ENCODE peak calls at places on chromosomes 3 and 15, in seven cellular contexts. One of them, this sample, is unnamed.
A peak's percentile ranks its signal among the peaks of the same experiment; 100 is the strongest.

GRCh38 chr3:152707314-152707713 is 127.6 kb upstream of the P2RY1 start:
- DNase-seq in K562: no peak
- DNase-seq in right lobe of liver: no peak
- DNase-seq in endothelial cell of umbilical vein: no peak
- DNase-seq in H1: no peak
- DNase-seq in lower lobe of right lung: no peak
- DNase-seq in tibial artery: no peak
- DNase-seq in this sample: no peak

GRCh38 chr15:71789616-71790015 is 20.7 kb upstream of the NR2E3 start:
- DNase-seq in endothelial cell of umbilical vein: no peak
- DNase-seq in K562: no peak
- DNase-seq in lower lobe of right lung: no peak
- DNase-seq in right lobe of liver: no peak
- DNase-seq in tibial artery: no peak
- DNase-seq in H1: no peak
- DNase-seq in this sample: no peak

GRCh38 chr3:61783993-61784718 is 222.8 kb downstream of the PTPRG start:
- DNase-seq in tibial artery: no peak
- DNase-seq in endothelial cell of umbilical vein: no peak
- DNase-seq in H1: no peak
- DNase-seq in lower lobe of right lung: no peak
- DNase-seq in K562: no peak
- DNase-seq in right lobe of liver: no peak
- DNase-seq in this sample: no peak

GRCh38 chr15:100879461-100880138 is at the start of gene ALDH1A3:
- DNase-seq in lower lobe of right lung: no peak
- DNase-seq in H1: no peak
- DNase-seq in tibial artery: no peak
- DNase-seq in K562: no peak
- DNase-seq in right lobe of liver: no peak
- DNase-seq in endothelial cell of umbilical vein: no peak
- DNase-seq in this sample: peak; percentile 57

GRCh38 chr15:91921188-91921820 is 67.8 kb downstream of the SLCO3A1 start:
- DNase-seq in tibial artery: no peak
- DNase-seq in H1: no peak
- DNase-seq in lower lobe of right lung: no peak
- DNase-seq in right lobe of liver: no peak
- DNase-seq in K562: no peak
- DNase-seq in endothelial cell of umbilical vein: no peak
- DNase-seq in this sample: no peak

GRCh38 chr3:5787863-5788488 is 600.5 kb downstream of the EDEM1 start:
- DNase-seq in H1: no peak
- DNase-seq in K562: no peak
- DNase-seq in endothelial cell of umbilical vein: no peak
- DNase-seq in lower lobe of right lung: no peak
- DNase-seq in right lobe of liver: no peak
- DNase-seq in tibial artery: peak; percentile 57
- DNase-seq in this sample: no peak

GRCh38 chr3:42340466-42340865 is 69.9 kb downstream of the LYZL4 start:
- DNase-seq in right lobe of liver: no peak
- DNase-seq in endothelial cell of umbilical vein: no peak
- DNase-seq in K562: no peak
- DNase-seq in tibial artery: no peak
- DNase-seq in H1: no peak
- DNase-seq in lower lobe of right lung: no peak
- DNase-seq in this sample: no peak

GRCh38 chr3:98587654-98588532 is 5.5 kb downstream of the CPOX start:
- DNase-seq in endothelial cell of umbilical vein: no peak
- DNase-seq in lower lobe of right lung: no peak
- DNase-seq in right lobe of liver: no peak
- DNase-seq in K562: no peak
- DNase-seq in H1: no peak
- DNase-seq in tibial artery: no peak
- DNase-seq in this sample: no peak

GRCh38 chr3:164984947-164985346 is 93.3 kb downstream of the SI start:
- DNase-seq in tibial artery: no peak
- DNase-seq in lower lobe of right lung: no peak
- DNase-seq in K562: no peak
- DNase-seq in endothelial cell of umbilical vein: no peak
- DNase-seq in H1: no peak
- DNase-seq in right lobe of liver: no peak
- DNase-seq in this sample: no peak

GRCh38 chr3:108090066-108090700 is 648 bp downstream of the CD47 start:
- DNase-seq in endothelial cell of umbilical vein: peak; percentile 60
- DNase-seq in H1: peak; percentile 67
- DNase-seq in right lobe of liver: no peak
- DNase-seq in lower lobe of right lung: peak; percentile 61
- DNase-seq in tibial artery: peak; percentile 37
- DNase-seq in K562: no peak
- DNase-seq in this sample: no peak

GRCh38 chr15:51760805-51761204 is 9.4 kb downstream of the TMOD2 start:
- DNase-seq in endothelial cell of umbilical vein: no peak
- DNase-seq in tibial artery: no peak
- DNase-seq in lower lobe of right lung: no peak
- DNase-seq in right lobe of liver: no peak
- DNase-seq in H1: no peak
- DNase-seq in K562: no peak
- DNase-seq in this sample: no peak

GRCh38 chr15:38300395-38300794 is 47.8 kb downstream of the SPRED1 start:
- DNase-seq in K562: no peak
- DNase-seq in right lobe of liver: no peak
- DNase-seq in H1: no peak
- DNase-seq in endothelial cell of umbilical vein: no peak
- DNase-seq in tibial artery: no peak
- DNase-seq in lower lobe of right lung: no peak
- DNase-seq in this sample: no peak

GRCh38 chr3:41907330-41908073 is 54.4 kb downstream of the ULK4 start:
- DNase-seq in tibial artery: no peak
- DNase-seq in K562: no peak
- DNase-seq in H1: no peak
- DNase-seq in endothelial cell of umbilical vein: peak; percentile 33
- DNase-seq in lower lobe of right lung: no peak
- DNase-seq in right lobe of liver: no peak
- DNase-seq in this sample: no peak

GRCh38 chr3:112531358-112531781 is 30.4 kb downstream of the ATG3 start:
- DNase-seq in endothelial cell of umbilical vein: peak; percentile 53
- DNase-seq in lower lobe of right lung: no peak
- DNase-seq in right lobe of liver: no peak
- DNase-seq in tibial artery: no peak
- DNase-seq in K562: peak; percentile 17
- DNase-seq in H1: no peak
- DNase-seq in this sample: no peak

GRCh38 chr3:10772230-10773161 is 43.5 kb upstream of the SLC6A11 start:
- DNase-seq in tibial artery: no peak
- DNase-seq in lower lobe of right lung: no peak
- DNase-seq in H1: peak; percentile 89
- DNase-seq in K562: peak; percentile 22
- DNase-seq in endothelial cell of umbilical vein: no peak
- DNase-seq in right lobe of liver: no peak
- DNase-seq in this sample: no peak

GRCh38 chr3:59818033-59818936 is 768.5 kb upstream of the CFAP20DC start:
- DNase-seq in K562: no peak
- DNase-seq in tibial artery: peak; percentile 90
- DNase-seq in H1: no peak
- DNase-seq in lower lobe of right lung: peak; percentile 76
- DNase-seq in right lobe of liver: peak; percentile 56
- DNase-seq in endothelial cell of umbilical vein: no peak
- DNase-seq in this sample: peak; percentile 59

GRCh38 chr3:154887869-154888268 is 192.2 kb upstream of the MME start:
- DNase-seq in right lobe of liver: no peak
- DNase-seq in tibial artery: no peak
- DNase-seq in K562: no peak
- DNase-seq in endothelial cell of umbilical vein: no peak
- DNase-seq in H1: no peak
- DNase-seq in lower lobe of right lung: no peak
- DNase-seq in this sample: no peak

GRCh38 chr3:16355864-16356263 is 90.9 kb downstream of the OXNAD1 start:
- DNase-seq in H1: no peak
- DNase-seq in right lobe of liver: no peak
- DNase-seq in K562: no peak
- DNase-seq in endothelial cell of umbilical vein: no peak
- DNase-seq in tibial artery: no peak
- DNase-seq in lower lobe of right lung: no peak
- DNase-seq in this sample: no peak

GRCh38 chr3:13073976-13074375 is 747 bp upstream of the IQSEC1 start:
- DNase-seq in K562: no peak
- DNase-seq in tibial artery: no peak
- DNase-seq in lower lobe of right lung: no peak
- DNase-seq in right lobe of liver: no peak
- DNase-seq in H1: no peak
- DNase-seq in endothelial cell of umbilical vein: no peak
- DNase-seq in this sample: no peak

GRCh38 chr15:40146037-40146436 is 14.8 kb upstream of the BUB1B start:
- DNase-seq in lower lobe of right lung: no peak
- DNase-seq in right lobe of liver: no peak
- DNase-seq in K562: no peak
- DNase-seq in tibial artery: no peak
- DNase-seq in endothelial cell of umbilical vein: no peak
- DNase-seq in H1: peak; percentile 16
- DNase-seq in this sample: no peak

DNA sequence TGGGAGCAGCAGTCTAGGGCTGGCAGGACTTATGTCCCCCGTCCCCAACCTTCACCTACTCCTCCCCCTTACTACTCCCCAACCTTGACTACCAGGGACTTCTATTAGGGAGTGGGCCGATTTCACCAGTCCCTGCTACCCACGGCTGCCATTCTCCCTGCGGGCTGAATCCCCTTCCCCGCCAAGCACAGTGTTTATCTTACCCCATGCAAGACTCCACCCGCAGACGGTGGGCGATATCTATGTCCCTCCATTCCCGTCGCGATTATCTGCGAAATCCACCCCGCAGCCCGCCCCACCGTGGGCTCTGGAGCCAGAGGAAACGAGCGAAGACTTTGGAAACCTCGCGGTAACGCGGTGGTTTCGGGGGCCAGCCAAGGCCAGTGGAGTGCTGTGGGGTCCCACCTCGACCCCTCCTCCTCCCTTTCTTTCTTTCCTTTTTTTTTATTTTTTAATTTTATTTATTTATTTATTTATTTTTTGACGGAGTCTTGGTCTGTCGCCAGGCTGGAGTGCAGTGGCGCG is 4.7 kb downstream of the ISLR2 start:
- DNase-seq in H1: no peak
- DNase-seq in lower lobe of right lung: no peak
- DNase-seq in tibial artery: no peak
- DNase-seq in endothelial cell of umbilical vein: no peak
- DNase-seq in K562: no peak
- DNase-seq in right lobe of liver: no peak
- DNase-seq in this sample: peak; percentile 33
- H3K4me3 ChIP-seq in H1: peak overlapping the region; percentile 20
- H3K4me3 ChIP-seq in lower lobe of right lung: no peak overlapping the region
- H3K4me3 ChIP-seq in tibial artery: no peak overlapping the region
- H3K4me3 ChIP-seq in endothelial cell of umbilical vein: no peak overlapping the region
- H3K4me3 ChIP-seq in K562: no peak overlapping the region
- H3K4me3 ChIP-seq in right lobe of liver: no peak overlapping the region
- H3K4me3 ChIP-seq in this sample: no peak overlapping the region

GRCh38 chr3:123193448-123194101 is 8.2 kb upstream of the SEC22A start:
- DNase-seq in H1: no peak
- DNase-seq in right lobe of liver: no peak
- DNase-seq in lower lobe of right lung: no peak
- DNase-seq in tibial artery: no peak
- DNase-seq in K562: no peak
- DNase-seq in endothelial cell of umbilical vein: no peak
- DNase-seq in this sample: no peak

GRCh38 chr3:123186695-123187094 is 15.0 kb upstream of the SEC22A start:
- DNase-seq in tibial artery: no peak
- DNase-seq in endothelial cell of umbilical vein: peak; percentile 50
- DNase-seq in right lobe of liver: no peak
- DNase-seq in H1: no peak
- DNase-seq in lower lobe of right lung: no peak
- DNase-seq in K562: no peak
- DNase-seq in this sample: no peak

GRCh38 chr3:123188058-123188457 is 13.7 kb upstream of the SEC22A start:
- DNase-seq in endothelial cell of umbilical vein: no peak
- DNase-seq in right lobe of liver: no peak
- DNase-seq in lower lobe of right lung: no peak
- DNase-seq in K562: no peak
- DNase-seq in H1: no peak
- DNase-seq in tibial artery: no peak
- DNase-seq in this sample: no peak
- H3K27me3 ChIP-seq in endothelial cell of umbilical vein: no peaks in the 10 kb centered on the region
- H3K27me3 ChIP-seq in right lobe of liver: no peaks in the 10 kb centered on the region
- H3K27me3 ChIP-seq in lower lobe of right lung: no peaks in the 10 kb centered on the region
- H3K27me3 ChIP-seq in K562: no peaks in the 10 kb centered on the region
- H3K27me3 ChIP-seq in H1: no peaks in the 10 kb centered on the region
- H3K27me3 ChIP-seq in tibial artery: no peaks in the 10 kb centered on the region
- H3K27me3 ChIP-seq in this sample: no peaks in the 10 kb centered on the region

GRCh38 chr3:50503504-50503903 is at the start of gene CACNA2D2:
- DNase-seq in tibial artery: peak; percentile 28
- DNase-seq in right lobe of liver: peak; percentile 61
- DNase-seq in lower lobe of right lung: peak; percentile 77
- DNase-seq in K562: peak; percentile 82
- DNase-seq in H1: peak; percentile 82
- DNase-seq in endothelial cell of umbilical vein: no peak
- DNase-seq in this sample: peak; percentile 83
- H3K4me3 ChIP-seq in tibial artery: peak within 1 kb of the TSS; percentile 60
- H3K4me3 ChIP-seq in right lobe of liver: peak within 1 kb of the TSS; percentile 31
- H3K4me3 ChIP-seq in lower lobe of right lung: peak within 1 kb of the TSS; percentile 61
- H3K4me3 ChIP-seq in K562: peak within 1 kb of the TSS; percentile 18
- H3K4me3 ChIP-seq in H1: peak within 1 kb of the TSS; percentile 47
- H3K4me3 ChIP-seq in endothelial cell of umbilical vein: no peak within 1 kb of the TSS
- H3K4me3 ChIP-seq in this sample: peak within 1 kb of the TSS; percentile 45

GRCh38 chr3:71872256-71872655 is 87.3 kb upstream of the PROK2 start:
- DNase-seq in K562: no peak
- DNase-seq in tibial artery: no peak
- DNase-seq in right lobe of liver: no peak
- DNase-seq in H1: no peak
- DNase-seq in endothelial cell of umbilical vein: no peak
- DNase-seq in lower lobe of right lung: no peak
- DNase-seq in this sample: no peak

GRCh38 chr3:71870966-71871512 is 86.1 kb upstream of the PROK2 start:
- DNase-seq in H1: no peak
- DNase-seq in tibial artery: no peak
- DNase-seq in right lobe of liver: no peak
- DNase-seq in K562: no peak
- DNase-seq in lower lobe of right lung: no peak
- DNase-seq in endothelial cell of umbilical vein: no peak
- DNase-seq in this sample: no peak

GRCh38 chr3:71873093-71873611 is 88.2 kb upstream of the PROK2 start:
- DNase-seq in tibial artery: no peak
- DNase-seq in H1: no peak
- DNase-seq in right lobe of liver: no peak
- DNase-seq in endothelial cell of umbilical vein: no peak
- DNase-seq in lower lobe of right lung: no peak
- DNase-seq in K562: no peak
- DNase-seq in this sample: peak; percentile 39

GRCh38 chr3:71865727-71866126 is 80.8 kb upstream of the PROK2 start:
- DNase-seq in tibial artery: no peak
- DNase-seq in K562: no peak
- DNase-seq in right lobe of liver: no peak
- DNase-seq in lower lobe of right lung: no peak
- DNase-seq in endothelial cell of umbilical vein: no peak
- DNase-seq in H1: no peak
- DNase-seq in this sample: no peak

DNA sequence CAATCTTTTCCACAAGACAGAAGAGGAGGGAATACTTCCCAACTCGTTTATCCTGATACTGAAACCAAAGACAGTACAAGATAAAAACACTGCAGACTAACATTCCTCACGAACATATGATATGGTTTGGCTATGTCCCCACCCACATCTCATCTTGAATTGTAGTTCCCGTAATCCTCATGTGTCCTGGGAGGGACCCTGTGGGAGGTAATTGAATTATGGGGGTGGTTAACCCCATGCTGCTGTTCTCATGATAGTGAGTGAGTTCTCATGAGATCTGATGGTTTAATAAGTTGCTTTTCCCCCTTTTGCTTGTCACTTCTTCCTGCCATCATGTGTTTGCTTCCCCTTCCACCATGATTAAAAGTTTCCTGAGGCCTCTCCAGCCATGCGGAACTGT is 83.9 kb upstream of the PROK2 start:
- DNase-seq in K562: no peak
- DNase-seq in H1: no peak
- DNase-seq in tibial artery: no peak
- DNase-seq in right lobe of liver: no peak
- DNase-seq in lower lobe of right lung: no peak
- DNase-seq in endothelial cell of umbilical vein: no peak
- DNase-seq in this sample: no peak
- H3K27me3 ChIP-seq in K562: peaks cover 2% of the 10 kb centered on the region
- H3K27me3 ChIP-seq in H1: no peaks in the 10 kb centered on the region
- H3K27me3 ChIP-seq in tibial artery: no peaks in the 10 kb centered on the region
- H3K27me3 ChIP-seq in right lobe of liver: no peaks in the 10 kb centered on the region
- H3K27me3 ChIP-seq in lower lobe of right lung: peaks cover 2% of the 10 kb centered on the region
- H3K27me3 ChIP-seq in endothelial cell of umbilical vein: no peaks in the 10 kb centered on the region
- H3K27me3 ChIP-seq in this sample: no peaks in the 10 kb centered on the region